ENCODE peak calls at places on chromosomes 5 and 9, in eight cellular contexts. One of them, this sample, is unnamed.

GRCh38 chr9:124855944-124856773 is 2.9 kb downstream of the WDR38 start:
- DNase-seq in stomach: no peak
- DNase-seq in AG04450: no peak
- DNase-seq in omental fat pad: no peak
- DNase-seq in type B pancreatic cell: no peak
- DNase-seq in HFFc6: peak
- DNase-seq in testis: no peak
- DNase-seq in gastrocnemius medialis: no peak
- DNase-seq in this sample: peak

GRCh38 chr9:22114956-22115355 is 105.9 kb upstream of the CDKN2B start:
- DNase-seq in stomach: no peak
- DNase-seq in AG04450: no peak
- DNase-seq in type B pancreatic cell: no peak
- DNase-seq in testis: no peak
- DNase-seq in HFFc6: no peak
- DNase-seq in omental fat pad: no peak
- DNase-seq in gastrocnemius medialis: no peak
- DNase-seq in this sample: no peak

GRCh38 chr5:62001640-62002039 is 304.4 kb upstream of the KIF2A start:
- DNase-seq in gastrocnemius medialis: no peak
- DNase-seq in type B pancreatic cell: no peak
- DNase-seq in testis: no peak
- DNase-seq in AG04450: no peak
- DNase-seq in HFFc6: no peak
- DNase-seq in omental fat pad: no peak
- DNase-seq in stomach: no peak
- DNase-seq in this sample: no peak

GRCh38 chr5:73654171-73654811 is 28.3 kb downstream of the ARHGEF28 start:
- DNase-seq in AG04450: peak
- DNase-seq in type B pancreatic cell: no peak
- DNase-seq in gastrocnemius medialis: no peak
- DNase-seq in omental fat pad: no peak
- DNase-seq in stomach: no peak
- DNase-seq in testis: no peak
- DNase-seq in HFFc6: peak
- DNase-seq in this sample: no peak

GRCh38 chr9:114218264-114219120 is 63.2 kb downstream of the COL27A1 start:
- DNase-seq in testis: no peak
- DNase-seq in HFFc6: peak
- DNase-seq in stomach: no peak
- DNase-seq in gastrocnemius medialis: no peak
- DNase-seq in AG04450: no peak
- DNase-seq in omental fat pad: no peak
- DNase-seq in type B pancreatic cell: no peak
- DNase-seq in this sample: no peak

GRCh38 chr9:123322771-123323481 is 33.1 kb upstream of the CRB2 start:
- DNase-seq in AG04450: no peak
- DNase-seq in type B pancreatic cell: no peak
- DNase-seq in stomach: no peak
- DNase-seq in omental fat pad: no peak
- DNase-seq in gastrocnemius medialis: no peak
- DNase-seq in HFFc6: no peak
- DNase-seq in testis: no peak
- DNase-seq in this sample: no peak

GRCh38 chr9:35763803-35764202 is 9.7 kb upstream of the MSMP start:
- DNase-seq in HFFc6: no peak
- DNase-seq in testis: no peak
- DNase-seq in gastrocnemius medialis: no peak
- DNase-seq in stomach: no peak
- DNase-seq in type B pancreatic cell: no peak
- DNase-seq in AG04450: no peak
- DNase-seq in omental fat pad: no peak
- DNase-seq in this sample: no peak

GRCh38 chr5:115494570-115495289 is 49.8 kb downstream of the FEM1C start:
- DNase-seq in AG04450: no peak
- DNase-seq in gastrocnemius medialis: no peak
- DNase-seq in type B pancreatic cell: no peak
- DNase-seq in HFFc6: no peak
- DNase-seq in omental fat pad: no peak
- DNase-seq in stomach: no peak
- DNase-seq in testis: no peak
- DNase-seq in this sample: no peak

GRCh38 chr5:1173485-1174070 is 27.8 kb upstream of the SLC6A19 start:
- DNase-seq in HFFc6: no peak
- DNase-seq in stomach: no peak
- DNase-seq in AG04450: no peak
- DNase-seq in gastrocnemius medialis: no peak
- DNase-seq in testis: peak
- DNase-seq in type B pancreatic cell: no peak
- DNase-seq in omental fat pad: no peak
- DNase-seq in this sample: no peak

GRCh38 chr9:130478731-130479575 is 34.2 kb downstream of the ASS1 start:
- DNase-seq in stomach: no peak
- DNase-seq in HFFc6: no peak
- DNase-seq in type B pancreatic cell: no peak
- DNase-seq in AG04450: no peak
- DNase-seq in testis: no peak
- DNase-seq in gastrocnemius medialis: no peak
- DNase-seq in omental fat pad: no peak
- DNase-seq in this sample: no peak

GRCh38 chr5:18772475-18772874 is 1138.2 kb downstream of the TAF11L14 start:
- DNase-seq in AG04450: no peak
- DNase-seq in omental fat pad: no peak
- DNase-seq in stomach: no peak
- DNase-seq in gastrocnemius medialis: no peak
- DNase-seq in testis: no peak
- DNase-seq in type B pancreatic cell: no peak
- DNase-seq in HFFc6: no peak
- DNase-seq in this sample: no peak

GRCh38 chr5:150801117-150801927 is 22.8 kb downstream of the SMIM3 start:
- DNase-seq in AG04450: no peak
- DNase-seq in gastrocnemius medialis: no peak
- DNase-seq in testis: peak
- DNase-seq in stomach: no peak
- DNase-seq in HFFc6: peak
- DNase-seq in omental fat pad: no peak
- DNase-seq in type B pancreatic cell: no peak
- DNase-seq in this sample: no peak

GRCh38 chr5:127440831-127441230 is 76.6 kb upstream of the PRRC1 start:
- DNase-seq in gastrocnemius medialis: no peak
- DNase-seq in stomach: no peak
- DNase-seq in type B pancreatic cell: no peak
- DNase-seq in testis: no peak
- DNase-seq in AG04450: no peak
- DNase-seq in HFFc6: no peak
- DNase-seq in omental fat pad: no peak
- DNase-seq in this sample: no peak

GRCh38 chr5:127447822-127448221 is 69.6 kb upstream of the PRRC1 start:
- DNase-seq in gastrocnemius medialis: no peak
- DNase-seq in AG04450: peak
- DNase-seq in HFFc6: peak
- DNase-seq in type B pancreatic cell: no peak
- DNase-seq in testis: no peak
- DNase-seq in stomach: no peak
- DNase-seq in omental fat pad: no peak
- DNase-seq in this sample: no peak

GRCh38 chr5:127446626-127447025 is 70.8 kb upstream of the PRRC1 start:
- DNase-seq in HFFc6: no peak
- DNase-seq in AG04450: no peak
- DNase-seq in omental fat pad: no peak
- DNase-seq in stomach: no peak
- DNase-seq in type B pancreatic cell: no peak
- DNase-seq in testis: no peak
- DNase-seq in gastrocnemius medialis: no peak
- DNase-seq in this sample: no peak

GRCh38 chr5:127439544-127440096 is 77.8 kb upstream of the PRRC1 start:
- DNase-seq in type B pancreatic cell: no peak
- DNase-seq in stomach: no peak
- DNase-seq in gastrocnemius medialis: no peak
- DNase-seq in testis: no peak
- DNase-seq in omental fat pad: no peak
- DNase-seq in HFFc6: no peak
- DNase-seq in AG04450: no peak
- DNase-seq in this sample: no peak

GRCh38 chr5:127442085-127442484 is 75.4 kb upstream of the PRRC1 start:
- DNase-seq in AG04450: no peak
- DNase-seq in HFFc6: peak
- DNase-seq in omental fat pad: no peak
- DNase-seq in gastrocnemius medialis: no peak
- DNase-seq in stomach: no peak
- DNase-seq in testis: no peak
- DNase-seq in type B pancreatic cell: no peak
- DNase-seq in this sample: no peak
- TF ChIP-seq CTCF in AG04450: peak
- TF ChIP-seq CTCF in HFFc6: peak
- TF ChIP-seq CTCF in omental fat pad: no peak
- TF ChIP-seq CTCF in gastrocnemius medialis: peak
- TF ChIP-seq CTCF in stomach: no peak
- TF ChIP-seq CTCF in testis: peak
- TF ChIP-seq CTCF in type B pancreatic cell: peak
- TF ChIP-seq CTCF in this sample: no peak

GRCh38 chr5:72324186-72324825 is 4.1 kb downstream of the PTCD2 start:
- DNase-seq in stomach: no peak
- DNase-seq in AG04450: no peak
- DNase-seq in gastrocnemius medialis: no peak
- DNase-seq in testis: no peak
- DNase-seq in HFFc6: no peak
- DNase-seq in omental fat pad: no peak
- DNase-seq in type B pancreatic cell: no peak
- DNase-seq in this sample: no peak

GRCh38 chr5:72314571-72315172 is 5.4 kb downstream of the MRPS27 start:
- DNase-seq in omental fat pad: no peak
- DNase-seq in stomach: peak
- DNase-seq in HFFc6: peak
- DNase-seq in AG04450: peak
- DNase-seq in gastrocnemius medialis: no peak
- DNase-seq in testis: peak
- DNase-seq in type B pancreatic cell: no peak
- DNase-seq in this sample: no peak

GRCh38 chr5:72325566-72326297 is 5.6 kb downstream of the PTCD2 start:
- DNase-seq in stomach: no peak
- DNase-seq in type B pancreatic cell: no peak
- DNase-seq in HFFc6: peak
- DNase-seq in omental fat pad: no peak
- DNase-seq in AG04450: peak
- DNase-seq in testis: no peak
- DNase-seq in gastrocnemius medialis: no peak
- DNase-seq in this sample: no peak

DNA sequence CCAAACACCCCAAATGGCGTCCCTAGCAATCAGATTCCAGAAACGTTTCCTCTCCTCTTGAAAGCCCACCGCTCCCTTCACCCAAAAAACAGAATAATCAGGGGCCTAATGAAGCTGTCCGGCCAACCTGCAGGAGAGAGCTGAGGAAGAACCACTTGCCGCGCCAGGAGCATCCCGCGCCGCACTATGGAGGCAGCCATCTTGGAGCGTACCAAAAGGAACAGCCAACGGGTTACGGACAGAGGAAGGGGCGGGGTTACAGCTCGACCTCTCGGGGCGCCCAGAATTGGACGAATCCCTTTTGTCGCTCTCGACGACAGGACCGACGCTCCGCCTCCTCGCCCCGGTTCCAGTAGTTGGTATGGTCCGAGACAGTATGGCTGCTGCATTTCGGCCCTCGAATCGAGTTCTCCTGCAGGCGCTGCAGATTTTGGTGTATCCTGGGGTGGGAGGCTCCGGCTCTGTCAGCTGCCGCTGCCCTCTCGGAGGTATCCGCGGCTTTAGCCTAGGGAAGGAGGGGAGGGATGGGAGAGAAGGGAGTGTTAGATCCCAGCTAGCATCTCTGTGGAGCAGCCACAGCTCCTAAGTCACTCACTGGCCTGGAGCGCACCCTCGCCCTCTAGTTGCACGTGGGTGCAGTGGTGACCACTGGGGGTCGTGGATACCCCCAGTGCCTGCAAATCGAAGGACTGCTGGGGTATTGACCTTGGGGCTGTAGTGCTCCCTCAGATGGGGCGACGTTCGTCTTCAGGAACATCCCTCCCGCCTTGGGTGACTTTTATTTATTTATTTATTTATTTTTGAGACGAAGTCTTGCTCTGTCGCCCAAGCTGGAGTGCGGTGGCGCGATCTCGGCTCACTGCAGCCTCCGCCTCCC is at the start of the genes MRPS27 and PTCD2:
- DNase-seq in AG04450: peak
- DNase-seq in gastrocnemius medialis: peak
- DNase-seq in omental fat pad: peak
- DNase-seq in stomach: peak
- DNase-seq in type B pancreatic cell: peak
- DNase-seq in testis: peak
- DNase-seq in HFFc6: peak
- DNase-seq in this sample: peak
- TF ChIP-seq CTCF in AG04450: peak
- TF ChIP-seq CTCF in gastrocnemius medialis: no peak
- TF ChIP-seq CTCF in omental fat pad: no peak
- TF ChIP-seq CTCF in stomach: no peak
- TF ChIP-seq CTCF in type B pancreatic cell: peak
- TF ChIP-seq CTCF in testis: no peak
- TF ChIP-seq CTCF in HFFc6: peak
- TF ChIP-seq CTCF in this sample: no peak

DNA sequence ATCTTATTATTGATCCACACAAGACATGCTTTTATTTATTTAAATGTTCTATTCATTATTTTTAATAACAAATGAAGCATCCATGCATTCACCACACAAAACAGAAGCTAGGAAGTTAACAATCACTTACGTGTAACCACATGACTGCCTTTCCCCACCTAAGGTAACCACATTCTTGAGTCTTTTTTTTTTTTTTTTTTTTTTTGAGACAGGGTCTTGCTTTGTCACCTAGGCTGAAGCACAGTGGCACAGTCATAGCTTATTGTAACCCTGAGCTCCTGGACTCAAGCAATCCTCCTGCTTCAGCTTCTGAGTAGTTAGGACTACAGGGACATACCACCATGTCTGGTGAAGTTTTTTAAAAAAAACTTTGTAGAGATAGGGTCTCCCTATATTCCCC is 133.0 kb downstream of the DOCK2 start:
- DNase-seq in omental fat pad: no peak
- DNase-seq in HFFc6: no peak
- DNase-seq in gastrocnemius medialis: no peak
- DNase-seq in AG04450: no peak
- DNase-seq in stomach: no peak
- DNase-seq in testis: no peak
- DNase-seq in type B pancreatic cell: no peak
- DNase-seq in this sample: no peak
- TF ChIP-seq CTCF in omental fat pad: no peak
- TF ChIP-seq CTCF in HFFc6: no peak
- TF ChIP-seq CTCF in gastrocnemius medialis: no peak
- TF ChIP-seq CTCF in AG04450: no peak
- TF ChIP-seq CTCF in stomach: no peak
- TF ChIP-seq CTCF in testis: no peak
- TF ChIP-seq CTCF in type B pancreatic cell: no peak
- TF ChIP-seq CTCF in this sample: no peak

DNA sequence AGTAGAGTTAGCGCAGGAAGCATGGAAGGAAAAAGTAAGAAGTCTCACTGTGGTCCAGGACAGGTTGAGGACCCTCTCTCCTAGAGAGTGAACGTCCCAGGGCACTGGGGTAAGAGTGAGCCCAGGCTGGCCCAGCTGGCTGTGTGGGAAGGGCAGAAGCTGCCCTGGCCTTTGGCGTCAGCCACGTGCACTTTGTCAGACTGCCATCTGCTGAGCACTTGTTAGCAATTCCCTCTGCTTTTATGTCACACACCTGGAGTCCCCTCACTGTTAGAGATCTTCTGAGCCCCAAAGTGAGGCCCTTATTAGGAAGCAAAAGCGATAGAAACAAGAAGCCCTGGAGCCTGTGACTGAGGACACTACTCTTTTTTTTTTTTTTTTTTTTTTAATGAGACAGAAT is 79.1 kb downstream of the UGCG start:
- DNase-seq in type B pancreatic cell: no peak
- DNase-seq in gastrocnemius medialis: no peak
- DNase-seq in AG04450: no peak
- DNase-seq in testis: peak
- DNase-seq in stomach: peak
- DNase-seq in HFFc6: no peak
- DNase-seq in omental fat pad: no peak
- DNase-seq in this sample: no peak
- TF ChIP-seq CTCF in type B pancreatic cell: no peak
- TF ChIP-seq CTCF in gastrocnemius medialis: no peak
- TF ChIP-seq CTCF in AG04450: no peak
- TF ChIP-seq CTCF in testis: no peak
- TF ChIP-seq CTCF in stomach: no peak
- TF ChIP-seq CTCF in HFFc6: peak
- TF ChIP-seq CTCF in omental fat pad: no peak
- TF ChIP-seq CTCF in this sample: no peak

This sample was measured in coronary artery.